ENCODE peak calls at places on chromosomes 16 and 17, in six cellular contexts. U is SW 1271, W is neural crest cell, S is A172, P is AG10803, G is anterior cingulate cortex. M is an unnamed sample.

GRCh38 chr17:22492331-22492730 is 800.0 kb downstream of the KCNJ18 start:
- DNase-seq in G (no peak), P (no peak), W (no peak), S (no peak), U (no peak), M (no peak)

GRCh38 chr16:58124601-58124915 is 4.6 kb downstream of the CFAP20 start:
- DNase-seq in G (no peak), U (no peak), W (no peak), P (peak; percentile 39), S (no peak), M (peak; percentile 70)

GRCh38 chr16:30876867-30877266 is 17.0 kb downstream of the BCL7C start:
- DNase-seq in G (no peak), W (no peak), S (no peak), P (no peak), U (no peak), M (no peak)

GRCh38 chr17:67218385-67218950 is 26.5 kb downstream of the HELZ start:
- DNase-seq in P (peak; percentile 35), G (no peak), U (no peak), S (no peak), W (no peak), M (peak; percentile 63)

GRCh38 chr16:57564571-57565270 is 22.3 kb downstream of the ADGRG5 start:
- DNase-seq in P (no peak), S (peak; percentile 83), U (no peak), G (no peak), W (no peak), M (peak; percentile 15)

GRCh38 chr16:17358846-17359245 is 111.9 kb downstream of the XYLT1 start:
- DNase-seq in W (no peak), P (no peak), U (no peak), G (no peak), S (no peak), M (no peak)

GRCh38 chr17:82536220-82537201 is 17.0 kb downstream of the FOXK2 start:
- DNase-seq in G (no peak), S (peak; percentile 73), W (peak; percentile 14), P (peak; percentile 81), U (peak; percentile 64), M (peak; percentile 78)

GRCh38 chr16:19450186-19450585 is 32.5 kb downstream of the TMC5 start:
- DNase-seq in G (no peak), W (no peak), U (no peak), S (no peak), P (no peak), M (no peak)

GRCh38 chr17:43020789-43021738 is 1.1 kb downstream of the VAT1 start:
- DNase-seq in W (no peak), S (peak; percentile 92), P (peak; percentile 77), U (peak; percentile 52), G (no peak), M (peak; percentile 38)